ENCODE peak calls at places on chromosome 19, in five cellular contexts. X, F, S, W and K are unnamed samples.

GRCh38 chr19:32652893-32653625 is 21.9 kb downstream of the ANKRD27 start:
- DNase-seq in X (peak), W (peak), S (peak), F (no peak), K (no peak)

GRCh38 chr19:2578911-2579677 is 103.2 kb downstream of the GADD45B start:
- DNase-seq in S (peak), W (peak), X (peak), F (peak), K (peak)

GRCh38 chr19:16180611-16181010 is 4.6 kb upstream of the FAM32A start:
- DNase-seq in S (no peak), X (no peak), F (no peak), W (peak), K (no peak)

GRCh38 chr19:6324757-6325156 is 8.7 kb downstream of the ACER1 start:
- DNase-seq in F (no peak), X (no peak), W (no peak), S (no peak), K (no peak)

GRCh38 chr19:10145031-10145430 is 25.3 kb upstream of the EIF3G start:
- DNase-seq in S (no peak), W (no peak), F (no peak), X (no peak), K (no peak)

GRCh38 chr19:4409123-4409933 is 6.9 kb downstream of the CHAF1A start:
- DNase-seq in W (no peak), F (no peak), S (no peak), X (no peak), K (no peak)

GRCh38 chr19:16893686-16893990 is 4.8 kb downstream of the F2RL3 start:
- DNase-seq in X (no peak), F (no peak), S (no peak), W (no peak), K (no peak)

GRCh38 chr19:48530044-48530720 is 18.5 kb upstream of the LMTK3 start:
- DNase-seq in W (no peak), S (no peak), X (no peak), F (no peak), K (no peak)

GRCh38 chr19:4369888-4370260 is 26.5 kb downstream of the MPND start:
- DNase-seq in S (no peak), X (no peak), F (no peak), W (no peak), K (peak)

GRCh38 chr19:33304760-33305647 is 2.7 kb upstream of the CEBPA start:
- DNase-seq in S (peak), X (peak), W (no peak), F (no peak), K (no peak)

GRCh38 chr19:4362871-4363545 is 19.6 kb downstream of the MPND start:
- DNase-seq in X (no peak), F (no peak), W (no peak), S (no peak), K (no peak)

GRCh38 chr19:47514151-47514868 is 553 bp downstream of the NAPA start:
- DNase-seq in S (peak), F (no peak), X (no peak), W (no peak), K (no peak)

GRCh38 chr19:50843701-50844221 is 10.4 kb upstream of the KLK15 start:
- DNase-seq in X (no peak), S (no peak), F (no peak), W (no peak), K (no peak)

GRCh38 chr19:7199613-7200533 is 94.3 kb downstream of the INSR start:
- DNase-seq in S (no peak), F (no peak), W (no peak), X (peak), K (no peak)

GRCh38 chr19:4722671-4723464 is 774 bp downstream of the DPP9 start:
- DNase-seq in X (no peak), S (peak), W (peak), F (no peak), K (no peak)

GRCh38 chr19:48292798-48293197 is 22.9 kb downstream of the ZNF114 start:
- DNase-seq in F (no peak), W (peak), S (no peak), X (no peak), K (no peak)

GRCh38 chr19:27794444-27795042 is 1418.4 kb downstream of the UQCRFS1 start:
- DNase-seq in X (no peak), W (peak), S (peak), F (no peak), K (peak)

GRCh38 chr19:43667524-43668405 is 2.2 kb downstream of the PLAUR start:
- DNase-seq in S (peak), X (peak), F (no peak), W (peak), K (no peak)

GRCh38 chr19:10805758-10806247 is 30.2 kb downstream of the TMED1 start:
- DNase-seq in W (no peak), X (no peak), F (no peak), S (no peak), K (no peak)

GRCh38 chr19:12757544-12758274 is 6.1 kb downstream of the BEST2 start:
- DNase-seq in X (peak), W (peak), S (peak), F (no peak), K (peak)

GRCh38 chr19:46753420-46754155 is 7.3 kb upstream of the STRN4 start:
- DNase-seq in W (no peak), S (no peak), F (no peak), X (peak), K (peak)

GRCh38 chr19:57302020-57302465 is 18.2 kb upstream of the ZNF543 start:
- DNase-seq in W (peak), X (no peak), S (no peak), F (no peak), K (no peak)

GRCh38 chr19:13918726-13919411 is 12.9 kb downstream of the CC2D1A start:
- DNase-seq in X (no peak), S (no peak), F (no peak), W (no peak), K (no peak)

GRCh38 chr19:15977193-15977592 is 28.4 kb downstream of the OR10H4 start:
- DNase-seq in S (no peak), F (no peak), X (no peak), W (no peak), K (no peak)

GRCh38 chr19:16031872-16032200 is 44.5 kb upstream of the TPM4 start:
- DNase-seq in W (no peak), X (no peak), F (no peak), S (peak), K (no peak)

GRCh38 chr19:48511800-48512503 is at the start of gene LMTK3:
- DNase-seq in S (no peak), X (no peak), W (peak), F (no peak), K (peak)

GRCh38 chr19:48768989-48769713 is 13.8 kb downstream of the FGF21 start:
- DNase-seq in S (no peak), W (no peak), X (no peak), F (no peak), K (no peak)

GRCh38 chr19:7822910-7823515 is 7.0 kb upstream of the EVI5L start:
- DNase-seq in S (no peak), X (no peak), F (no peak), W (no peak), K (no peak)

GRCh38 chr19:33399081-33399744 is 25.7 kb downstream of the CEBPG start:
- DNase-seq in W (no peak), X (no peak), S (no peak), F (no peak), K (no peak)

GRCh38 chr19:48991011-48991609 is 2.0 kb downstream of the GYS1 start:
- DNase-seq in F (no peak), S (no peak), W (no peak), X (no peak), K (no peak)

GRCh38 chr19:34500656-34501120 is 19.1 kb downstream of the WTIP start:
- DNase-seq in S (no peak), X (no peak), F (no peak), W (no peak), K (no peak)

GRCh38 chr19:45075215-45076028 is 856 bp downstream of the ZNF296 start:
- DNase-seq in W (peak), X (peak), S (peak), F (no peak), K (peak)

GRCh38 chr19:28242317-28242927 is 970.5 kb downstream of the UQCRFS1 start:
- DNase-seq in X (no peak), S (no peak), F (no peak), W (peak), K (no peak)

GRCh38 chr19:43743059-43743458 is 11.7 kb downstream of the SMG9 start:
- DNase-seq in S (no peak), W (peak), F (no peak), X (no peak), K (no peak)

DNA sequence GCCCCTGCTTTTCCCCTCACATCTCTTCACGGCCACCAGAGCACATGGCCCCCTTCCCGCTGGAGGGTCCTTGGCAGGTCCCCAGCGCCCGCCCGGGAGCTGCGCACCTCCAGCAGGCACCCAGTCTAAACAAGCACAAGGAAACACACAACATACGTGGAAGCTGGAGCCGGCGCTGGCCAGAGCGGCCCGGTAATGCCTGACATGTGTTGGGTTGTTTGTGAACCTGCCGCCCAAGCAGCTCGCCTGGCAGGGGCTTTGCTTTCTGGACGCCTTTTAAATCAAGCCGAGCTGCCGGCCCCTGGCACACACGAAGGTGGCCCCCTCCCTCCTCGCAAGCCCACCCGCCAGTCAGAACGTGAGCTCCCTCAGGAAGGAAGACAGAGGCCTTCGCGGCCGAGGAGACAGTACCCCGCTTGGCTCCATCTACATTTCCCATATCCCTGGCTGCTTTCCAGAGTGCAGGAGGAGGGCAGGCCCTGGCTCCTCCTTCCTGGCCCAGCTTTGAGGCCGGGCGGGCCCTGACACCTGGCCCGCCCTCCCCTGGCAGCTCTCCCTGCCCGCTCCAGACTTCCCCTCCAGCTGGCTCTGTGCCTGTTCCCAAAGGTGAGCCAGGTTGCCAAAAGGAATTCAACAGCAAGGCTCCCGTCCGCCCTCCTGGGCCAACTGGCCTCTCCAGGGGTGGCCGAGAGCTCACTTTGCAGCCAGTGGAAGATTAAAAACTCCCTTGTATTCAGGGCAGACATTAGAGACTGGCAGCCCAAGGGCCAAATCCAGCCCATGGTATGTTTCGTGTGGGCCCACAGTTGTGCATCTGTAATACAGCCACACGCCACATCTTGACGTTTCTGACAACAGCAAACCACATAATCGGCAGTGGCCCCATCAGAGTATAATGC is 28.7 kb downstream of the COMP start:
- DNase-seq in S (peak), X (peak), W (peak), F (no peak), K (no peak)
- H3K4me3 ChIP-seq in S (no peak), X (no peak), W (no peak), F (peak), K (no peak)

GRCh38 chr19:1041835-1042685 is 2.2 kb downstream of the ABCA7 start:
- DNase-seq in S (peak), X (peak), F (no peak), W (no peak), K (no peak)

GRCh38 chr19:1039646-1040475 is at the start of gene ABCA7:
- DNase-seq in S (peak), F (peak), W (peak), X (peak), K (peak)

GRCh38 chr19:1040476-1041271 is 767 bp downstream of the ABCA7 start:
- DNase-seq in W (peak), X (peak), F (no peak), S (peak), K (peak)

GRCh38 chr19:1042689-1043511 is 3.0 kb downstream of the ABCA7 start:
- DNase-seq in W (no peak), F (no peak), X (peak), S (no peak), K (no peak)

GRCh38 chr19:1041272-1041834 is 1.4 kb downstream of the ABCA7 start:
- DNase-seq in X (peak), W (no peak), F (no peak), S (no peak), K (no peak)
- H3K4me3 ChIP-seq in X (no peak), W (peak), F (peak), S (peak), K (peak)

GRCh38 chr19:21463449-21464105 is 41.8 kb upstream of the ZNF429 start:
- DNase-seq in W (no peak), F (no peak), X (peak), S (no peak), K (no peak)
- H3K4me3 ChIP-seq in W (no peak), F (peak), X (peak), S (no peak), K (no peak)

GRCh38 chr19:18057557-18057956 is 29.2 kb downstream of the IL12RB1 start:
- DNase-seq in X (no peak), W (peak), F (no peak), S (peak), K (no peak)
- H3K4me3 ChIP-seq in X (no peak), W (no peak), F (peak), S (no peak), K (no peak)

DNA sequence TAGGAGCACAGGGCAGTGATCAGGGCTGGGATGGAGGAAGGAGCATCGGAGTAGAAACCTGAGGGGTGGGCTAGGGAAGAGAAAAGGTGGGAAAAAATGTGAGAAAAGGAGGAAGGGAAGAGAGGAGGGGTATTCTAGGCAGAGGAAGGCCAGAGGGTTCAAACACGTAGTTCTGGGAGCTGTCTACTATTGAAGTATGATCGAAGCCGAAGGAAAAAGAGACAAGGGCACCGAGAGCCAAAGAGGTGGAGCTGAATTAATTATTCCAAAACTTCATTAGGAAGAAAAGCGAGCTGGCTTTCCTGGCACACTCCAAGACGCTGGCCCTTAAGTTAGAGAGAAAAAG is 7.8 kb downstream of the DLL3 start:
- DNase-seq in S (no peak), W (no peak), F (no peak), X (no peak), K (no peak)
- H3K4me3 ChIP-seq in S (no peak), W (peak), F (peak), X (no peak), K (no peak)

DNA sequence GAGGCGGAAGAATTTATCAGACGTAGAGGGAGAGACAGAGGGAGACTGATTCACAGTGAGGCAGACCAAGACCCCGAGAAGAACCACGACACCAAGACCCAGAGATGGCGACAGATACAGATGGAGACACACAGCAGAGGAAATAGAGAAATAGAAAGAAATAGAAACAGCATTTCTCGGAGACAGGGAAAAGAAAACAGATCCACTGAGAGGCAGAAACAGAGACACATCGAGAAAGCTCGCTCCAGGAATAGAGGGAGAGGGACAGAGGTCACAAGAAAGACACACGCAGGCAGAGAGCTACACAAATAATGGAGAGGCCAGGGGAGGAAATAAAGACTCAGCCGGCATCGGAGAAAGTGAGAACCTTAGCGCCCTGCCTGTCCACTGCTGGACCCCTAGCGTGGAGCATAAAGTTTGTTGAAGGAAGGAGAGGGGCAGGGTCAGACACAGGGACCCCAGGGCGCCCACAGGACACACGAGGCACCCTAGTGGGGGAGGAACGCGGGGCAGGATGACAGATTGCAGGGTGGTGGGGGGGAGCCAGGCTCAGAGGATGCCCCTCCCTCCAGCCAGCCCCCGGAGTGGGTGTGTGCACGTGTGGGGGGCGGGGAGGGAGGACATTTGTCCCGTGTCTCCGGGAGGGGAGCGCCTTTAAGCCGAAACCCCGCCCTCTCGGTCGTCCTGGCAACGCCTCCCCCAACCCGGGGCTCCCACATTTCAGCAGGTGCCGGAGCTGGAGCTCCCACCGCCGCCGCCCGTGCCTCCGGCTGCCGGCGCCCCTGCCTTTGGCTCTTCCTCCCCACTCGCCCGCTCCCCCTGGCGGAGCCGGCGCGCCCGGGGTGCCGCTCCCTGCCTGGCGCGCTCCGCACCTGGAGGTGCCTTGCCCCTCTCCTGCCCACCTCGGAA is at the start of gene PRKCG:
- DNase-seq in W (no peak), X (peak), S (no peak), F (no peak), K (peak)
- H3K4me3 ChIP-seq in W (peak), X (peak), S (no peak), F (peak), K (peak)

GRCh38 chr19:41327076-41327475 is 17.1 kb downstream of the CCDC97 start:
- DNase-seq in X (no peak), W (no peak), S (no peak), F (no peak), K (no peak)

GRCh38 chr19:41324921-41325639 is 15.1 kb downstream of the CCDC97 start:
- DNase-seq in S (no peak), F (peak), W (peak), X (peak), K (peak)

GRCh38 chr19:41325640-41325946 is 15.6 kb downstream of the CCDC97 start:
- DNase-seq in W (no peak), F (no peak), S (no peak), X (no peak), K (no peak)

GRCh38 chr19:41327499-41328156 is 17.7 kb downstream of the CCDC97 start:
- DNase-seq in F (no peak), W (no peak), S (peak), X (peak), K (peak)

DNA sequence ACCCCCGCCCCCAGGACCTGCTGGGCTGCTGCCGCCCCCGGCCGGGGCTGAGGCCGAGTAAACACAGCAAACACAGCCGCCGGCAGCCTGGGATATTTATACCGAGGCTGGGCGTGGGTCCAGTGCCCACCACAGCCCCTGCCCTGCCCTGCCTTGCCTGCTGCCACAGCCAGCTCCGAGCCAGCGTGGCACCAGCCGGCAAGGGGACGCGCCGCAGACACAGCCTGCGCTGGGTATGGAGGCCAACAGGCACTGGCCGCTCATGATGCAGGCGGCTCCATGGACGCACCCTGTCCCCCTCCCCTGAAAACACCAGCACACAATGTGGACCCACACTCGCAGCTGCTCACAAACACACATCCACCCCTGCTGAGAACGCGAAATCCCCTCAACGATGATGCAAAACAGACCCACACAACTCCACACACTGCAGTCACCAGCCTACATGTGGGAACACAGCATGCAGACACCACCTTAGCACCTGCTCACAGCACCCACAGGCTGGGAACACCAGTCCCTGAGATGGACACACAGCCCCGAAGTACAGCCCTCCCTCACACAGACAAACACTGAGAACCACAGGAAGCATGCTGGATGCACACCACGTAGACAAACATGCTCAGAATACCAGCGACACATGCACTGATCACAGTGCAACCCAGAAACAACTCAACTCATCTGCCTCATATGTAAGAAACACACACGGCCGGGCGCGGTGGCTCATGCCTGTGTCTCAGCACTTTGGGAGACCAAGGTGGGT is 16.2 kb downstream of the CCDC97 start:
- DNase-seq in F (no peak), S (no peak), W (no peak), X (peak), K (peak)
- H3K4me3 ChIP-seq in F (peak), S (no peak), W (peak), X (no peak), K (no peak)